ENCODE peak calls at places on chromosomes 7 and 10, in six cellular contexts. One of them, this sample, is unnamed.

GRCh38 chr10:62373995-62374861 is at the start of gene ZNF365:
- DNase-seq in WTC11: peak
- DNase-seq in HepG2: no peak
- DNase-seq in H1: peak
- DNase-seq in GM12878: no peak
- DNase-seq in K562: no peak
- DNase-seq in this sample: peak

GRCh38 chr10:88991900-88992237 is 1.3 kb downstream of the FAS start:
- DNase-seq in WTC11: no peak
- DNase-seq in HepG2: no peak
- DNase-seq in H1: no peak
- DNase-seq in GM12878: no peak
- DNase-seq in K562: no peak
- DNase-seq in this sample: no peak

GRCh38 chr10:5951167-5951711 is 26.1 kb downstream of the IL15RA start:
- DNase-seq in WTC11: no peak
- DNase-seq in HepG2: no peak
- DNase-seq in H1: no peak
- DNase-seq in GM12878: no peak
- DNase-seq in K562: no peak
- DNase-seq in this sample: no peak

GRCh38 chr10:123995082-123995460 is 98.3 kb downstream of the CHST15 start:
- DNase-seq in WTC11: no peak
- DNase-seq in HepG2: no peak
- DNase-seq in H1: peak
- DNase-seq in GM12878: no peak
- DNase-seq in K562: no peak
- DNase-seq in this sample: peak

GRCh38 chr10:130368761-130369560 is 232.8 kb downstream of the GLRX3 start:
- DNase-seq in WTC11: no peak
- DNase-seq in HepG2: no peak
- DNase-seq in H1: no peak
- DNase-seq in GM12878: no peak
- DNase-seq in K562: no peak
- DNase-seq in this sample: no peak

GRCh38 chr7:83036721-83037380 is 125.8 kb downstream of the PCLO start:
- DNase-seq in WTC11: no peak
- DNase-seq in HepG2: no peak
- DNase-seq in H1: no peak
- DNase-seq in GM12878: no peak
- DNase-seq in K562: no peak
- DNase-seq in this sample: no peak

GRCh38 chr10:124896751-124897150 is 45.2 kb upstream of the ZRANB1 start:
- DNase-seq in WTC11: no peak
- DNase-seq in HepG2: no peak
- DNase-seq in H1: no peak
- DNase-seq in GM12878: no peak
- DNase-seq in K562: no peak
- DNase-seq in this sample: no peak

GRCh38 chr10:49486738-49487137 is 52.2 kb downstream of the ERCC6 start:
- DNase-seq in WTC11: no peak
- DNase-seq in HepG2: no peak
- DNase-seq in H1: no peak
- DNase-seq in GM12878: no peak
- DNase-seq in K562: no peak
- DNase-seq in this sample: no peak

GRCh38 chr10:63716174-63716573 is 195.0 kb downstream of the REEP3 start:
- DNase-seq in WTC11: no peak
- DNase-seq in HepG2: no peak
- DNase-seq in H1: no peak
- DNase-seq in GM12878: no peak
- DNase-seq in K562: no peak
- DNase-seq in this sample: no peak

GRCh38 chr10:12965571-12965970 is 35.9 kb downstream of the CCDC3 start:
- DNase-seq in WTC11: no peak
- DNase-seq in HepG2: no peak
- DNase-seq in H1: no peak
- DNase-seq in GM12878: no peak
- DNase-seq in K562: no peak
- DNase-seq in this sample: no peak
- TF ChIP-seq ATF3 in WTC11: no peak
- TF ChIP-seq ATF3 in HepG2: no peak
- TF ChIP-seq ATF3 in H1: no peak
- TF ChIP-seq ATF3 in GM12878: no peak
- TF ChIP-seq ATF3 in K562: no peak
- TF ChIP-seq ATF3 in this sample: no peak

GRCh38 chr7:94492601-94493000 is 17.0 kb upstream of the CASD1 start:
- DNase-seq in WTC11: no peak
- DNase-seq in HepG2: no peak
- DNase-seq in H1: no peak
- DNase-seq in GM12878: peak
- DNase-seq in K562: no peak
- DNase-seq in this sample: no peak
- TF ChIP-seq ATF3 in WTC11: no peak
- TF ChIP-seq ATF3 in HepG2: no peak
- TF ChIP-seq ATF3 in H1: no peak
- TF ChIP-seq ATF3 in GM12878: no peak
- TF ChIP-seq ATF3 in K562: no peak
- TF ChIP-seq ATF3 in this sample: no peak

DNA sequence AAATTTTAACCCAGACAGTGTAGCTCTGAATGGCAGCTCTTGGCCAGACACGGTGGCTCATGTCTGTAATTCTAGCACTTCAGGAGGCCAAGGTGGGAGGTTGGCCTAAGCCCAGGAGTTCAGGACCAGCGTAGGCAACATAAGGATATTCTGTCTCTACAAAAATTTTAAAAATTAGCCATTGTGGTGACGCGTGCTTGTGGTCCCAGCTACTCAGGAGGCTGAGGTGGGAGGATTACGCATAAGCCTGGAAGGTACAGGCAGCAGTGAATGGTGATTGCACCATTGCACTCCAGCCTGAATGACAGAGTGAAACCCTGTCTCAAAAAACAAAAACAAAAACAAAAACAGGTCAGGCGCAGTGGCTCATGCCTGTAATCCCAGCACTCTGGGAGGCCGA is 50.0 kb downstream of the SUFU start:
- DNase-seq in WTC11: no peak
- DNase-seq in HepG2: no peak
- DNase-seq in H1: no peak
- DNase-seq in GM12878: no peak
- DNase-seq in K562: no peak
- DNase-seq in this sample: no peak
- TF ChIP-seq ATF3 in WTC11: no peak
- TF ChIP-seq ATF3 in HepG2: no peak
- TF ChIP-seq ATF3 in H1: no peak
- TF ChIP-seq ATF3 in GM12878: no peak
- TF ChIP-seq ATF3 in K562: no peak
- TF ChIP-seq ATF3 in this sample: no peak

GRCh38 chr7:101328159-101328558 is 6.5 kb upstream of the IFT22 start:
- DNase-seq in WTC11: no peak
- DNase-seq in HepG2: no peak
- DNase-seq in H1: no peak
- DNase-seq in GM12878: no peak
- DNase-seq in K562: no peak
- DNase-seq in this sample: no peak

GRCh38 chr7:101332026-101332425 is 10.4 kb upstream of the IFT22 start:
- DNase-seq in WTC11: no peak
- DNase-seq in HepG2: no peak
- DNase-seq in H1: no peak
- DNase-seq in GM12878: no peak
- DNase-seq in K562: no peak
- DNase-seq in this sample: no peak

GRCh38 chr7:101333912-101334311 is 12.3 kb upstream of the IFT22 start:
- DNase-seq in WTC11: no peak
- DNase-seq in HepG2: no peak
- DNase-seq in H1: no peak
- DNase-seq in GM12878: no peak
- DNase-seq in K562: no peak
- DNase-seq in this sample: no peak

GRCh38 chr7:101330011-101330484 is 8.4 kb upstream of the IFT22 start:
- DNase-seq in WTC11: no peak
- DNase-seq in HepG2: no peak
- DNase-seq in H1: no peak
- DNase-seq in GM12878: no peak
- DNase-seq in K562: no peak
- DNase-seq in this sample: no peak
- TF ChIP-seq ATF3 in WTC11: no peak
- TF ChIP-seq ATF3 in HepG2: no peak
- TF ChIP-seq ATF3 in H1: no peak
- TF ChIP-seq ATF3 in GM12878: no peak
- TF ChIP-seq ATF3 in K562: no peak
- TF ChIP-seq ATF3 in this sample: no peak

GRCh38 chr7:105047932-105048331 is 33.9 kb downstream of the KMT2E start:
- DNase-seq in WTC11: no peak
- DNase-seq in HepG2: no peak
- DNase-seq in H1: no peak
- DNase-seq in GM12878: no peak
- DNase-seq in K562: no peak
- DNase-seq in this sample: no peak

GRCh38 chr7:105044449-105045081 is 30.6 kb downstream of the KMT2E start:
- DNase-seq in WTC11: no peak
- DNase-seq in HepG2: no peak
- DNase-seq in H1: no peak
- DNase-seq in GM12878: no peak
- DNase-seq in K562: no peak
- DNase-seq in this sample: no peak

GRCh38 chr7:105050493-105050892 is 36.5 kb downstream of the KMT2E start:
- DNase-seq in WTC11: no peak
- DNase-seq in HepG2: no peak
- DNase-seq in H1: no peak
- DNase-seq in GM12878: no peak
- DNase-seq in K562: no peak
- DNase-seq in this sample: no peak

DNA sequence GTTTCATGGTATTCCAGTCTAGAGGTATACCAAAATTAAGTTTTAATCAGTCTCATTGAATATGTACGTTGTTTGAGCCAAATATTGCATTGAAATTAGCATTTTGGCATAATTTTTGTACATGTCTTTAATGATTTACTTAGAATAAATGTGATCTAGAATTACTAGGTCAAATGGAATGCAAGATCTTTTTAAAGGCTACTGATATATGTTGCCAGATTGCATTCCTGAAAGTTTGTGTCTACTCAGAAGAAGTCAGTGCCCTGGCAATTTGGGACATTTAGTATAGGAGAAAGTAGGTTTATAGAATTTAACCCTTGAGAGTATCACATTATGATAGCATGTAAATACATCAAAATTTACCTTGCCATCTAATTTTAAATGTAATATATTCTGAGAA is 32.4 kb downstream of the KMT2E start:
- DNase-seq in WTC11: no peak
- DNase-seq in HepG2: no peak
- DNase-seq in H1: no peak
- DNase-seq in GM12878: no peak
- DNase-seq in K562: no peak
- DNase-seq in this sample: no peak
- TF ChIP-seq ATF3 in WTC11: no peak
- TF ChIP-seq ATF3 in HepG2: no peak
- TF ChIP-seq ATF3 in H1: no peak
- TF ChIP-seq ATF3 in GM12878: no peak
- TF ChIP-seq ATF3 in K562: no peak
- TF ChIP-seq ATF3 in this sample: no peak

GRCh38 chr7:106037489-106038176 is 74.5 kb downstream of the SYPL1 start:
- DNase-seq in WTC11: no peak
- DNase-seq in HepG2: no peak
- DNase-seq in H1: no peak
- DNase-seq in GM12878: no peak
- DNase-seq in K562: no peak
- DNase-seq in this sample: no peak

GRCh38 chr7:106038289-106038688 is 73.8 kb downstream of the SYPL1 start:
- DNase-seq in WTC11: no peak
- DNase-seq in HepG2: no peak
- DNase-seq in H1: no peak
- DNase-seq in GM12878: no peak
- DNase-seq in K562: no peak
- DNase-seq in this sample: no peak

GRCh38 chr7:106041140-106041717 is 70.9 kb downstream of the SYPL1 start:
- DNase-seq in WTC11: peak
- DNase-seq in HepG2: peak
- DNase-seq in H1: peak
- DNase-seq in GM12878: no peak
- DNase-seq in K562: peak
- DNase-seq in this sample: peak

GRCh38 chr7:106038916-106039315 is 73.2 kb downstream of the SYPL1 start:
- DNase-seq in WTC11: no peak
- DNase-seq in HepG2: no peak
- DNase-seq in H1: no peak
- DNase-seq in GM12878: no peak
- DNase-seq in K562: no peak
- DNase-seq in this sample: no peak

GRCh38 chr7:106039486-106040060 is 72.5 kb downstream of the SYPL1 start:
- DNase-seq in WTC11: peak
- DNase-seq in HepG2: no peak
- DNase-seq in H1: no peak
- DNase-seq in GM12878: no peak
- DNase-seq in K562: no peak
- DNase-seq in this sample: no peak
- TF ChIP-seq ATF3 in WTC11: no peak
- TF ChIP-seq ATF3 in HepG2: no peak
- TF ChIP-seq ATF3 in H1: no peak
- TF ChIP-seq ATF3 in GM12878: no peak
- TF ChIP-seq ATF3 in K562: no peak
- TF ChIP-seq ATF3 in this sample: no peak

DNA sequence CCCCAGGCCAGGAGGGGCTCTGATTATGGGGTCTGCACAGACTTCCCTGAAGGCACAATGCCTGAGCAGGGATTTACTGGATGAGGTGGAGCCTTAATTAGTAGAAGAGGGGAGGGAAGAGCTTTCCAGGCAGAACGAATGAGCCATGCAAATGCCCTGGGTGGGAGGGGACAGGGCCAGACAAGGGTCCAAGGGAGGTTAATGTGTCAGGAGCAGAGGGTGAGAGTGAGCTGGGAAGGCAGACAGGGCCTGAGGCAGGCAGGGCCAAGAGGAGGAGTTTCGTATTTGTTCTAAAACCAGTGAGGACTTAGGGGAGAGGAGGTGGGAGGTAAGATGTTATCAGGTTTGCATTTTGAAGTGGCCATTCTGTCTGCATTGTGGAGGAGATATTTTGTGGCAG is 65.3 kb downstream of the NPY start:
- DNase-seq in WTC11: no peak
- DNase-seq in HepG2: no peak
- DNase-seq in H1: no peak
- DNase-seq in GM12878: no peak
- DNase-seq in K562: no peak
- DNase-seq in this sample: no peak
- TF ChIP-seq ATF3 in WTC11: no peak
- TF ChIP-seq ATF3 in HepG2: no peak
- TF ChIP-seq ATF3 in H1: no peak
- TF ChIP-seq ATF3 in GM12878: no peak
- TF ChIP-seq ATF3 in K562: no peak
- TF ChIP-seq ATF3 in this sample: no peak

This sample was measured in HCT116.